ENCODE peak calls at places on chromosomes 12 and 14, in four cellular contexts. One of them, this sample, is unnamed.

GRCh38 chr14:105851716-105852377 is 325.5 kb downstream of the TMEM121 start:
- DNase-seq in breast epithelium: no peak
- DNase-seq in IMR-90: no peak
- DNase-seq in NB4: no peak
- DNase-seq in this sample: no peak

GRCh38 chr12:6635856-6636521 is at the start of gene LPAR5:
- DNase-seq in breast epithelium: no peak
- DNase-seq in IMR-90: no peak
- DNase-seq in NB4: peak
- DNase-seq in this sample: peak

GRCh38 chr12:62605972-62606371 is 139.3 kb downstream of the MON2 start:
- DNase-seq in breast epithelium: no peak
- DNase-seq in IMR-90: no peak
- DNase-seq in NB4: no peak
- DNase-seq in this sample: no peak

GRCh38 chr12:18275974-18276373 is 14.7 kb downstream of the PIK3C2G start:
- DNase-seq in breast epithelium: no peak
- DNase-seq in IMR-90: peak
- DNase-seq in NB4: no peak
- DNase-seq in this sample: no peak

GRCh38 chr12:118633071-118633470 is 256.7 kb downstream of the SUDS3 start:
- DNase-seq in breast epithelium: no peak
- DNase-seq in IMR-90: no peak
- DNase-seq in NB4: peak
- DNase-seq in this sample: no peak

GRCh38 chr14:87960013-87960787 is 32.8 kb downstream of the GALC start:
- DNase-seq in breast epithelium: no peak
- DNase-seq in IMR-90: no peak
- DNase-seq in NB4: no peak
- DNase-seq in this sample: no peak

GRCh38 chr14:99288948-99289347 is 17.0 kb upstream of the BCL11B start:
- DNase-seq in breast epithelium: no peak
- DNase-seq in IMR-90: no peak
- DNase-seq in NB4: no peak
- DNase-seq in this sample: no peak

GRCh38 chr12:94762259-94762942 is 112.0 kb upstream of the TMCC3 start:
- DNase-seq in breast epithelium: no peak
- DNase-seq in IMR-90: no peak
- DNase-seq in NB4: peak
- DNase-seq in this sample: peak

GRCh38 chr12:49554266-49554665 is 13.7 kb downstream of the MCRS1 start:
- DNase-seq in breast epithelium: no peak
- DNase-seq in IMR-90: no peak
- DNase-seq in NB4: no peak
- DNase-seq in this sample: no peak

GRCh38 chr14:58628381-58628780 is 9.4 kb upstream of the DACT1 start:
- DNase-seq in breast epithelium: no peak
- DNase-seq in IMR-90: peak
- DNase-seq in NB4: no peak
- DNase-seq in this sample: no peak

GRCh38 chr12:83016226-83016835 is 329.6 kb downstream of the TMTC2 start:
- DNase-seq in breast epithelium: no peak
- DNase-seq in IMR-90: peak
- DNase-seq in NB4: peak
- DNase-seq in this sample: peak

GRCh38 chr12:49766115-49766455 is 24.7 kb downstream of the TMBIM6 start:
- DNase-seq in breast epithelium: no peak
- DNase-seq in IMR-90: no peak
- DNase-seq in NB4: no peak
- DNase-seq in this sample: no peak

GRCh38 chr14:61555056-61555838 is 140.1 kb upstream of the HIF1A start:
- DNase-seq in breast epithelium: no peak
- DNase-seq in IMR-90: peak
- DNase-seq in NB4: no peak
- DNase-seq in this sample: peak

GRCh38 chr14:21476526-21476924 is 234 bp downstream of the RAB2B start:
- DNase-seq in breast epithelium: peak
- DNase-seq in IMR-90: no peak
- DNase-seq in NB4: no peak
- DNase-seq in this sample: peak

GRCh38 chr12:57299514-57300016 is 48.6 kb upstream of the STAC3 start:
- DNase-seq in breast epithelium: no peak
- DNase-seq in IMR-90: peak
- DNase-seq in NB4: no peak
- DNase-seq in this sample: no peak

GRCh38 chr12:22529281-22530060 is 14.9 kb downstream of the C2CD5 start:
- DNase-seq in breast epithelium: no peak
- DNase-seq in IMR-90: peak
- DNase-seq in NB4: peak
- DNase-seq in this sample: peak

GRCh38 chr12:108884116-108885012 is 4.5 kb downstream of the DAO start:
- DNase-seq in breast epithelium: no peak
- DNase-seq in IMR-90: no peak
- DNase-seq in NB4: peak
- DNase-seq in this sample: peak

GRCh38 chr12:68886636-68887572 is 46.1 kb downstream of the CPM start:
- DNase-seq in breast epithelium: no peak
- DNase-seq in IMR-90: no peak
- DNase-seq in NB4: no peak
- DNase-seq in this sample: no peak

GRCh38 chr14:59424707-59425106 is 40.5 kb downstream of the GPR135 start:
- DNase-seq in breast epithelium: no peak
- DNase-seq in IMR-90: no peak
- DNase-seq in NB4: no peak
- DNase-seq in this sample: no peak

GRCh38 chr14:105389534-105389933 is 8.8 kb upstream of the TEX22 start:
- DNase-seq in breast epithelium: no peak
- DNase-seq in IMR-90: no peak
- DNase-seq in NB4: no peak
- DNase-seq in this sample: no peak

GRCh38 chr12:54032627-54033100 is at the start of gene HOXC5:
- DNase-seq in breast epithelium: peak
- DNase-seq in IMR-90: peak
- DNase-seq in NB4: peak
- DNase-seq in this sample: peak

GRCh38 chr12:1499351-1499750 is 95.0 kb downstream of the FBXL14 start:
- DNase-seq in breast epithelium: no peak
- DNase-seq in IMR-90: no peak
- DNase-seq in NB4: no peak
- DNase-seq in this sample: no peak

GRCh38 chr12:120702629-120703028 is 7.6 kb upstream of the UNC119B start:
- DNase-seq in breast epithelium: no peak
- DNase-seq in IMR-90: no peak
- DNase-seq in NB4: no peak
- DNase-seq in this sample: no peak

GRCh38 chr12:71562681-71563595 is 100.7 kb downstream of the ZFC3H1 start:
- DNase-seq in breast epithelium: no peak
- DNase-seq in IMR-90: no peak
- DNase-seq in NB4: no peak
- DNase-seq in this sample: no peak

GRCh38 chr14:93977790-93978581 is 1.6 kb upstream of the ASB2 start:
- DNase-seq in breast epithelium: no peak
- DNase-seq in IMR-90: no peak
- DNase-seq in NB4: peak
- DNase-seq in this sample: no peak

GRCh38 chr12:85280138-85280983 is at the start of gene ALX1:
- DNase-seq in breast epithelium: no peak
- DNase-seq in IMR-90: peak
- DNase-seq in NB4: no peak
- DNase-seq in this sample: peak

GRCh38 chr12:116694653-116695463 is 43.0 kb downstream of the SPRING1 start:
- DNase-seq in breast epithelium: no peak
- DNase-seq in IMR-90: no peak
- DNase-seq in NB4: no peak
- DNase-seq in this sample: no peak

GRCh38 chr12:30823140-30823669 is 68.5 kb upstream of the CAPRIN2 start:
- DNase-seq in breast epithelium: peak
- DNase-seq in IMR-90: no peak
- DNase-seq in NB4: peak
- DNase-seq in this sample: no peak

DNA sequence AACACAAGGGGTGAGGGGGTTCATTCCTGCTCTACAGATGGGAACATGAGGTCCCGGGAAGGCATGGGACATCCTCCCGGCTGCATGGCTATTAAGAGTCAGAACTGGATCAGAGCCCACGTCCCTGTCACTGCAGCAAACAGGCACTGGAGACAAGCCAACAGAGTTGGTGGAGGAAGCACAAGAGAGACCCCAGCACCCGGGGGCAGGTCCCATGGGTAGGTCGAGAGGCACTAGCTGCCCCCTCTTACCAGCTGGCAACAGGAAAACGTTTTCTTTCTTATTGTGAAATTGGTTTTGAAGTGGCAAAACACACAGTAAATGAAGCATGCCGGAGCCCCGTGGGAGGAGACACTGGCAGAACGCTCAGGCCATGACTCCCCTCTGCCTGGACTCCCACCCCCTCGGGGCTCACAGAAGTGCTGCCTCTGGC is 43.6 kb downstream of the SYNE3 start:
- DNase-seq in breast epithelium: no peak
- DNase-seq in IMR-90: no peak
- DNase-seq in NB4: peak
- DNase-seq in this sample: peak
- H3K4me3 ChIP-seq in breast epithelium: no peak
- H3K4me3 ChIP-seq in IMR-90: no peak
- H3K4me3 ChIP-seq in NB4: no peak
- H3K4me3 ChIP-seq in this sample: no peak

GRCh38 chr12:92502417-92503028 is 200.3 kb upstream of the PLEKHG7 start:
- DNase-seq in breast epithelium: no peak
- DNase-seq in IMR-90: no peak
- DNase-seq in NB4: peak
- DNase-seq in this sample: no peak
- TF ChIP-seq CTCF in breast epithelium: no peak
- TF ChIP-seq CTCF in IMR-90: no peak
- TF ChIP-seq CTCF in NB4: peak
- TF ChIP-seq CTCF in this sample: peak

GRCh38 chr12:25743679-25744078 is 190.6 kb upstream of the LMNTD1 start:
- DNase-seq in breast epithelium: no peak
- DNase-seq in IMR-90: no peak
- DNase-seq in NB4: peak
- DNase-seq in this sample: no peak
- H3K4me3 ChIP-seq in breast epithelium: no peak
- H3K4me3 ChIP-seq in IMR-90: no peak
- H3K4me3 ChIP-seq in NB4: no peak
- H3K4me3 ChIP-seq in this sample: no peak

GRCh38 chr12:130819248-130819576 is 19.8 kb downstream of the STX2 start:
- DNase-seq in breast epithelium: no peak
- DNase-seq in IMR-90: no peak
- DNase-seq in NB4: no peak
- DNase-seq in this sample: no peak
- TF ChIP-seq CTCF in breast epithelium: no peak
- TF ChIP-seq CTCF in IMR-90: no peak
- TF ChIP-seq CTCF in NB4: no peak
- TF ChIP-seq CTCF in this sample: no peak

GRCh38 chr12:113469893-113470743 is 1.6 kb downstream of the LHX5 start:
- DNase-seq in breast epithelium: no peak
- DNase-seq in IMR-90: no peak
- DNase-seq in NB4: no peak
- DNase-seq in this sample: no peak

GRCh38 chr12:113473400-113473799 is 1.7 kb upstream of the LHX5 start:
- DNase-seq in breast epithelium: no peak
- DNase-seq in IMR-90: no peak
- DNase-seq in NB4: no peak
- DNase-seq in this sample: no peak

GRCh38 chr12:113470871-113471618 is 626 bp downstream of the LHX5 start:
- DNase-seq in breast epithelium: no peak
- DNase-seq in IMR-90: no peak
- DNase-seq in NB4: no peak
- DNase-seq in this sample: no peak

GRCh38 chr12:113472191-113473190 is 820 bp upstream of the LHX5 start:
- DNase-seq in breast epithelium: no peak
- DNase-seq in IMR-90: no peak
- DNase-seq in NB4: no peak
- DNase-seq in this sample: no peak

DNA sequence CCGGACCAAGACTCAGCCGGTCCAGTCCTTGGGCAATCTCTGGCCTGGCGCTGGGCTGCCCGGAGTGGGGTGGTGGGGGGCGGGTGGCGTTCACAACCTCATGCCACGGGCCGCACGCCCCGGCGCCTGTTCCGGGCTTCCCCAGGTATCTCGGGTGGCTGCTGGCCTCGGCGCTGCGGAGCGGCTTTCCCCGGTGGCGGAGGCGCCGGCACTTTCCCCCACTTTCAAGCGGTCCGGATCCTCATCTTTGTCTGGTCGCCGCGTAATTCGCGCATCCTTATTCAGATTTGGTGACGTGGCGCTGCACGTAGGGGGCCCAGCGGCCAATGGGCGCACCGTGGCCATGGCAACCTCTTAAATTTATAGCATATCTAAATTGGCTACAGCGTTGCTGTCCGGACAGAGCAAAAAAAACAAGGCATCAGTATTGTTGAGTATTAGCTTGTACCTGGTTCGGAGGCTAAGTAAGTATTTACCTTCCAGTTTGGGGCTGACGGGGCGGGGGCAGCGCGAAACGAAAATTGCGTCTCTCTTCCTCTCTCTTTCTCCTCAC is at the start of gene LHX5:
- DNase-seq in breast epithelium: no peak
- DNase-seq in IMR-90: peak
- DNase-seq in NB4: no peak
- DNase-seq in this sample: no peak
- H3K4me3 ChIP-seq in breast epithelium: no peak
- H3K4me3 ChIP-seq in IMR-90: no peak
- H3K4me3 ChIP-seq in NB4: no peak
- H3K4me3 ChIP-seq in this sample: no peak

GRCh38 chr12:121839106-121839992 is 19.3 kb downstream of the HPD start:
- DNase-seq in breast epithelium: peak
- DNase-seq in IMR-90: peak
- DNase-seq in NB4: peak
- DNase-seq in this sample: peak
- TF ChIP-seq CTCF in breast epithelium: no peak
- TF ChIP-seq CTCF in IMR-90: peak
- TF ChIP-seq CTCF in NB4: peak
- TF ChIP-seq CTCF in this sample: peak

DNA sequence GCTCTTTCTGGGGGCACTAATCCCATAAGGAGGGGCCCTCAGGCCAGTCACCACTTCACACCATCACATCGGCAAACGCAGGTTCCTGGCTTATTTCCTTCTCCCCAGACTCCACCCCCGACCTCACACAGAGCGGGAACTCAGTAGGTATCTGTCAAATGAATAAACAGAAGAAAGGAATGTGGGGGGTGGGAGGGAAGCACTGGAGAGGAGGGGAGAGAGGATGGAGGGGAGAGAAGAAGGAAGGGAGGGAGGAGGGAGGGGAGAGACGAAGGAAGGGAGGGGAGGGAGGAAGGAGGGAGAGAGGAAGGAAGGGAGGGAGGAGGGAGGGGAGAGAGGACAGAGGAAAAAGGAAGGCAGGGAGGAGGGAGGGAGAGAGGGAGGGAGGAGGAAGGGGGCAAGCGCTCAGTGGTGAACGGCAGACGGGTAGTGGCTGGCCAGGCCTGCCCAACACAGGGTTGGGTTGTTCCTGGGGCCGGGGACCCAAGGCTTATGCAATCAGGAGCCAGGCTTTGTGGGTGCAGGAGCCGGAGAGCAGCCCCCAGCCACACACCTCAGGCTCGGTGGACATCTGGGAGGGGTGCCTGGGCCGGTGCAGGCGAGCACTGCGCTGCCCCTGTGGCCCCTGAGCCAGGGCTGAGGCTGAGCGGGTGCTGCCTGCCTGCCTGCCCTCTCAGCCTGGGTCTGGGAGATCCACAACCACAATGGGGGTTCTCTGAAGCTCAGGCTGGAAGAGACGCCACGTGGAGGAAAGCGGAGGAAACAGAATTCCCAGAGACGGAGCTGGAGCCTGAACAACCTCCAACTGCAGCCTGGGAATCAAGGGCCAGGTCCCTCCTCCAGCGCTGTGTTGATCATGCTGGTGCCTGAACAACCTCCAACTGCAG is 52.5 kb upstream of the FBRSL1 start:
- DNase-seq in breast epithelium: no peak
- DNase-seq in IMR-90: no peak
- DNase-seq in NB4: peak
- DNase-seq in this sample: no peak
- H3K4me3 ChIP-seq in breast epithelium: no peak
- H3K4me3 ChIP-seq in IMR-90: no peak
- H3K4me3 ChIP-seq in NB4: no peak
- H3K4me3 ChIP-seq in this sample: no peak